ENCODE peak calls at places on chromosome 7, in ten cellular contexts. One of them, this sample, is unnamed.

GRCh38 chr7:139479620-139480019 is 3.9 kb downstream of the KLRG2 start:
- DNase-seq in AG09319: no peak
- DNase-seq in GM20000: no peak
- DNase-seq in astrocyte of the spinal cord: no peak
- DNase-seq in esophagus squamous epithelium: no peak
- DNase-seq in mammary epithelial cell: no peak
- DNase-seq in NB4: no peak
- DNase-seq in hepatocyte: no peak
- DNase-seq in progenitor cell of endocrine pancreas: no peak
- DNase-seq in HFF-Myc: no peak
- DNase-seq in this sample: no peak

GRCh38 chr7:94529516-94529915 is 19.9 kb downstream of the CASD1 start:
- DNase-seq in AG09319: no peak
- DNase-seq in GM20000: no peak
- DNase-seq in astrocyte of the spinal cord: peak
- DNase-seq in esophagus squamous epithelium: no peak
- DNase-seq in mammary epithelial cell: peak
- DNase-seq in NB4: no peak
- DNase-seq in hepatocyte: no peak
- DNase-seq in progenitor cell of endocrine pancreas: no peak
- DNase-seq in HFF-Myc: no peak
- DNase-seq in this sample: no peak

GRCh38 chr7:144470052-144470451 is 66.6 kb upstream of the NOBOX start:
- DNase-seq in AG09319: no peak
- DNase-seq in GM20000: no peak
- DNase-seq in astrocyte of the spinal cord: no peak
- DNase-seq in esophagus squamous epithelium: no peak
- DNase-seq in mammary epithelial cell: no peak
- DNase-seq in NB4: no peak
- DNase-seq in hepatocyte: no peak
- DNase-seq in progenitor cell of endocrine pancreas: no peak
- DNase-seq in HFF-Myc: no peak
- DNase-seq in this sample: no peak

GRCh38 chr7:39016609-39017008 is 38.9 kb downstream of the POU6F2 start:
- DNase-seq in AG09319: no peak
- DNase-seq in GM20000: no peak
- DNase-seq in astrocyte of the spinal cord: no peak
- DNase-seq in esophagus squamous epithelium: no peak
- DNase-seq in mammary epithelial cell: no peak
- DNase-seq in NB4: no peak
- DNase-seq in hepatocyte: peak
- DNase-seq in progenitor cell of endocrine pancreas: no peak
- DNase-seq in HFF-Myc: no peak
- DNase-seq in this sample: peak

GRCh38 chr7:45573199-45573598 is 969 bp upstream of the ADCY1 start:
- DNase-seq in AG09319: no peak
- DNase-seq in GM20000: no peak
- DNase-seq in astrocyte of the spinal cord: no peak
- DNase-seq in esophagus squamous epithelium: no peak
- DNase-seq in mammary epithelial cell: no peak
- DNase-seq in NB4: no peak
- DNase-seq in hepatocyte: no peak
- DNase-seq in progenitor cell of endocrine pancreas: no peak
- DNase-seq in HFF-Myc: no peak
- DNase-seq in this sample: no peak

GRCh38 chr7:77944183-77945182 is 145.9 kb downstream of the PHTF2 start:
- DNase-seq in AG09319: no peak
- DNase-seq in GM20000: no peak
- DNase-seq in astrocyte of the spinal cord: no peak
- DNase-seq in esophagus squamous epithelium: no peak
- DNase-seq in mammary epithelial cell: no peak
- DNase-seq in NB4: no peak
- DNase-seq in hepatocyte: no peak
- DNase-seq in progenitor cell of endocrine pancreas: no peak
- DNase-seq in HFF-Myc: no peak
- DNase-seq in this sample: no peak

GRCh38 chr7:30831227-30831626 is 60.0 kb downstream of the MINDY4 start:
- DNase-seq in AG09319: no peak
- DNase-seq in GM20000: no peak
- DNase-seq in astrocyte of the spinal cord: no peak
- DNase-seq in esophagus squamous epithelium: no peak
- DNase-seq in mammary epithelial cell: no peak
- DNase-seq in NB4: no peak
- DNase-seq in hepatocyte: no peak
- DNase-seq in progenitor cell of endocrine pancreas: no peak
- DNase-seq in HFF-Myc: no peak
- DNase-seq in this sample: no peak

GRCh38 chr7:98930921-98931320 is 52.6 kb downstream of the TRRAP start:
- DNase-seq in AG09319: no peak
- DNase-seq in GM20000: peak
- DNase-seq in astrocyte of the spinal cord: no peak
- DNase-seq in esophagus squamous epithelium: no peak
- DNase-seq in mammary epithelial cell: peak
- DNase-seq in NB4: no peak
- DNase-seq in hepatocyte: no peak
- DNase-seq in progenitor cell of endocrine pancreas: no peak
- DNase-seq in HFF-Myc: no peak
- DNase-seq in this sample: no peak

GRCh38 chr7:17598846-17599245 is 300.4 kb downstream of the AHR start:
- DNase-seq in AG09319: no peak
- DNase-seq in GM20000: no peak
- DNase-seq in astrocyte of the spinal cord: no peak
- DNase-seq in esophagus squamous epithelium: no peak
- DNase-seq in mammary epithelial cell: peak
- DNase-seq in NB4: no peak
- DNase-seq in hepatocyte: no peak
- DNase-seq in progenitor cell of endocrine pancreas: no peak
- DNase-seq in HFF-Myc: no peak
- DNase-seq in this sample: no peak

GRCh38 chr7:46902463-46902862 is 679.4 kb downstream of the TNS3 start:
- DNase-seq in AG09319: no peak
- DNase-seq in GM20000: no peak
- DNase-seq in astrocyte of the spinal cord: no peak
- DNase-seq in esophagus squamous epithelium: no peak
- DNase-seq in mammary epithelial cell: no peak
- DNase-seq in NB4: no peak
- DNase-seq in hepatocyte: no peak
- DNase-seq in progenitor cell of endocrine pancreas: no peak
- DNase-seq in HFF-Myc: no peak
- DNase-seq in this sample: no peak

GRCh38 chr7:96330193-96330592 is 8.3 kb upstream of the SLC25A13 start:
- DNase-seq in AG09319: no peak
- DNase-seq in GM20000: no peak
- DNase-seq in astrocyte of the spinal cord: no peak
- DNase-seq in esophagus squamous epithelium: no peak
- DNase-seq in mammary epithelial cell: peak
- DNase-seq in NB4: no peak
- DNase-seq in hepatocyte: no peak
- DNase-seq in progenitor cell of endocrine pancreas: no peak
- DNase-seq in HFF-Myc: no peak
- DNase-seq in this sample: no peak

DNA sequence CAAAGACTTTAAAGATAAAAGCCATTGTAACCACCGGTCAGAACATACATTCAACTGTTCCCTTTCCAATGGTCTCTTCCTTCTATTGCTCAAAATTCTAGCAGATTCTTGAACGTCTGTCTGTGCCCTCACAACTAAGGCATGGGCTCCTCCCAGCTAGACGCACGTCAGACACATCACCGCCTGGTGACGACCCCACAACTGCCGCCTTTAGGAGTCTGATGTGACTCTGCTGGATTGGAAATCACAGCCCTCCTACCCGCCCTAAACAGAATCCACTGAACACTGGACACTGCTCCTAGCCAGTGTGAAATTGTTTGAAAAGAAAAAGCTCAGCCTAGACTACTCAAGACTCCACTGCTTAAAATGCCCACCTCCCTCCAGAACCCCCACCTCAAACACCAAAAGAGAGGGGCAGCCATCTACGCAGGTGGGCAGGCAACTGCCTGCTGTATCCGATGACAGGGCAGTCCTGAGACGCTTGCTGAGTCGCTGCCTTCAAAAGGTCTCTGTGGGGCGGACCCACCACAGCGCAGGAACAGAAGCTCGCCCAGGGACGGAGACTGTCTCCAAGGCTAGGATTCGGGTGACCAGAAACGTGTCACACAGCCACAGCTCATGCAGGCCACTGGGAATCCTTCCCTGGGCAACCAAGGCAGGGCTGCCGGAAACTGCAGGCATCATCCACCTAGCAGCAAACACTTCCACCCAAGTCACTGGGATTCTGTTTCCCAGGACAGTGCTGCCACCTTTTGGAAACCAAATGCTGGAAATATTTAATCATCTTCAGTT is 34.7 kb downstream of the GSDME start:
- DNase-seq in AG09319: no peak
- DNase-seq in GM20000: no peak
- DNase-seq in astrocyte of the spinal cord: peak
- DNase-seq in esophagus squamous epithelium: no peak
- DNase-seq in mammary epithelial cell: no peak
- DNase-seq in NB4: peak
- DNase-seq in hepatocyte: peak
- DNase-seq in progenitor cell of endocrine pancreas: no peak
- DNase-seq in HFF-Myc: no peak
- DNase-seq in this sample: no peak
- TF ChIP-seq CTCF in AG09319: peak
- TF ChIP-seq CTCF in GM20000: no peak
- TF ChIP-seq CTCF in astrocyte of the spinal cord: peak
- TF ChIP-seq CTCF in esophagus squamous epithelium: no peak
- TF ChIP-seq CTCF in mammary epithelial cell: peak
- TF ChIP-seq CTCF in NB4: no peak
- TF ChIP-seq CTCF in hepatocyte: peak
- TF ChIP-seq CTCF in progenitor cell of endocrine pancreas: peak
- TF ChIP-seq CTCF in HFF-Myc: peak
- TF ChIP-seq CTCF in this sample: no peak

GRCh38 chr7:132450188-132450587 is 126.1 kb downstream of the PLXNA4 start:
- DNase-seq in AG09319: no peak
- DNase-seq in GM20000: no peak
- DNase-seq in astrocyte of the spinal cord: no peak
- DNase-seq in esophagus squamous epithelium: no peak
- DNase-seq in mammary epithelial cell: no peak
- DNase-seq in NB4: no peak
- DNase-seq in hepatocyte: no peak
- DNase-seq in progenitor cell of endocrine pancreas: no peak
- DNase-seq in HFF-Myc: no peak
- DNase-seq in this sample: no peak
- TF ChIP-seq CTCF in AG09319: no peak
- TF ChIP-seq CTCF in GM20000: no peak
- TF ChIP-seq CTCF in astrocyte of the spinal cord: no peak
- TF ChIP-seq CTCF in esophagus squamous epithelium: no peak
- TF ChIP-seq CTCF in mammary epithelial cell: no peak
- TF ChIP-seq CTCF in NB4: no peak
- TF ChIP-seq CTCF in hepatocyte: no peak
- TF ChIP-seq CTCF in progenitor cell of endocrine pancreas: no peak
- TF ChIP-seq CTCF in HFF-Myc: no peak
- TF ChIP-seq CTCF in this sample: no peak

GRCh38 chr7:101156277-101156676 is 2.0 kb downstream of the AP1S1 start:
- DNase-seq in AG09319: no peak
- DNase-seq in GM20000: no peak
- DNase-seq in astrocyte of the spinal cord: no peak
- DNase-seq in esophagus squamous epithelium: no peak
- DNase-seq in mammary epithelial cell: no peak
- DNase-seq in NB4: no peak
- DNase-seq in hepatocyte: no peak
- DNase-seq in progenitor cell of endocrine pancreas: no peak
- DNase-seq in HFF-Myc: no peak
- DNase-seq in this sample: no peak
- TF ChIP-seq CTCF in AG09319: no peak
- TF ChIP-seq CTCF in GM20000: no peak
- TF ChIP-seq CTCF in astrocyte of the spinal cord: peak
- TF ChIP-seq CTCF in esophagus squamous epithelium: no peak
- TF ChIP-seq CTCF in mammary epithelial cell: no peak
- TF ChIP-seq CTCF in NB4: peak
- TF ChIP-seq CTCF in hepatocyte: no peak
- TF ChIP-seq CTCF in progenitor cell of endocrine pancreas: peak
- TF ChIP-seq CTCF in HFF-Myc: peak
- TF ChIP-seq CTCF in this sample: no peak

GRCh38 chr7:105584165-105584564 is 2.9 kb upstream of the EFCAB10 start:
- DNase-seq in AG09319: no peak
- DNase-seq in GM20000: no peak
- DNase-seq in astrocyte of the spinal cord: no peak
- DNase-seq in esophagus squamous epithelium: no peak
- DNase-seq in mammary epithelial cell: no peak
- DNase-seq in NB4: no peak
- DNase-seq in hepatocyte: no peak
- DNase-seq in progenitor cell of endocrine pancreas: no peak
- DNase-seq in HFF-Myc: no peak
- DNase-seq in this sample: no peak

GRCh38 chr7:105580022-105580740 is 1.1 kb downstream of the EFCAB10 start:
- DNase-seq in AG09319: no peak
- DNase-seq in GM20000: no peak
- DNase-seq in astrocyte of the spinal cord: no peak
- DNase-seq in esophagus squamous epithelium: no peak
- DNase-seq in mammary epithelial cell: no peak
- DNase-seq in NB4: no peak
- DNase-seq in hepatocyte: no peak
- DNase-seq in progenitor cell of endocrine pancreas: no peak
- DNase-seq in HFF-Myc: no peak
- DNase-seq in this sample: no peak

GRCh38 chr7:105578496-105578895 is 2.8 kb downstream of the EFCAB10 start:
- DNase-seq in AG09319: no peak
- DNase-seq in GM20000: no peak
- DNase-seq in astrocyte of the spinal cord: no peak
- DNase-seq in esophagus squamous epithelium: no peak
- DNase-seq in mammary epithelial cell: no peak
- DNase-seq in NB4: no peak
- DNase-seq in hepatocyte: no peak
- DNase-seq in progenitor cell of endocrine pancreas: no peak
- DNase-seq in HFF-Myc: no peak
- DNase-seq in this sample: no peak

GRCh38 chr7:105583061-105583460 is 1.8 kb upstream of the EFCAB10 start:
- DNase-seq in AG09319: no peak
- DNase-seq in GM20000: no peak
- DNase-seq in astrocyte of the spinal cord: no peak
- DNase-seq in esophagus squamous epithelium: no peak
- DNase-seq in mammary epithelial cell: no peak
- DNase-seq in NB4: no peak
- DNase-seq in hepatocyte: no peak
- DNase-seq in progenitor cell of endocrine pancreas: no peak
- DNase-seq in HFF-Myc: no peak
- DNase-seq in this sample: no peak

DNA sequence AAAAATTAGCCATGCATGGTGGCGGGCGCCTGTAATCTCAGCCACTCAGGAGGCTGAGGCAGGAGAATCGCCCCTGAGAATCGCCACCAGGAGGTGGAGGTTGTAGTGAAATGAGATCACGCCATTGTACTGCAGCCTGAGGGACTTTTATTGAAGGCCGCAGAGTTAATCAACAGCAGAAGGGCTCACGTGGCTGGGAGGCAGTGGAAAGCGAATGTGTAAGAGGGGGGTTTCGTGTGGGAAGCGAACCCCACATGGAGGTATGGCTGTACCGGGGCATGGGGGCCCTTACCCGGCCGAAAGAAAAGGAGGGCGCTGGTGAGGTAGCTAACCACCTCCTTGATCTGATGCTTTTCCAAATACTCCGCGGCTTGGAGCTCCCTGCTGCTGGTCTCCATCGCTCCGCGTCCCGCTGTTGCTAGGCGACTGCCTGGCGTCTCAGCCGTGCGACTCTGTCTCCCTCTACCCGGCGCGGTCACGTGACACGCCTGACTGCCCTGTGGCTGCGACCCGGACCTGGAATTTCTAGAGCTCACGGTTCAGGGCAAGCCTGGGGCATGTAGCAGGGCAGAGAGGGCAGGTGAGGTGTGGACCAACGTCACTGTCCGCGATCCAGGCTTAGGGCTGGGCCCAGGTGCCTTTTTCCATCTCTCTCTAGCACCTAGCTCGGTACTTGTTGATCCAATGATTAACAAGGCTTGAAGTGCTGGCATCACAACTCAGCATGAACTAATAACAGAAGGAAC is at the start of gene EFCAB10:
- DNase-seq in AG09319: no peak
- DNase-seq in GM20000: peak
- DNase-seq in astrocyte of the spinal cord: peak
- DNase-seq in esophagus squamous epithelium: no peak
- DNase-seq in mammary epithelial cell: peak
- DNase-seq in NB4: no peak
- DNase-seq in hepatocyte: peak
- DNase-seq in progenitor cell of endocrine pancreas: peak
- DNase-seq in HFF-Myc: peak
- DNase-seq in this sample: peak
- TF ChIP-seq CTCF in AG09319: no peak
- TF ChIP-seq CTCF in GM20000: no peak
- TF ChIP-seq CTCF in astrocyte of the spinal cord: peak
- TF ChIP-seq CTCF in esophagus squamous epithelium: no peak
- TF ChIP-seq CTCF in mammary epithelial cell: no peak
- TF ChIP-seq CTCF in NB4: no peak
- TF ChIP-seq CTCF in hepatocyte: no peak
- TF ChIP-seq CTCF in progenitor cell of endocrine pancreas: peak
- TF ChIP-seq CTCF in HFF-Myc: peak
- TF ChIP-seq CTCF in this sample: no peak

This sample was measured in mesothelial cell of epicardium.